ENCODE peak calls at places on chromosome 11, in ten cellular contexts. One of them, this sample, is unnamed.

GRCh38 chr11:898540-899190 is 11.9 kb downstream of the CHID1 start:
- DNase-seq in osteocyte: no peak
- DNase-seq in T-cell: no peak
- DNase-seq in psoas muscle: no peak
- DNase-seq in OCI-M1: peak
- DNase-seq in WERI-Rb-1: peak
- DNase-seq in amniotic stem cell: no peak
- DNase-seq in left ventricle myocardium inferior: no peak
- DNase-seq in smooth muscle cell of the brain vasculature: no peak
- DNase-seq in GM18507: no peak
- DNase-seq in this sample: no peak

GRCh38 chr11:130636672-130637463 is 188.4 kb downstream of the ADAMTS15 start:
- DNase-seq in WERI-Rb-1: no peak
- DNase-seq in amniotic stem cell: peak
- DNase-seq in psoas muscle: no peak
- DNase-seq in OCI-M1: no peak
- DNase-seq in smooth muscle cell of the brain vasculature: no peak
- DNase-seq in osteocyte: no peak
- DNase-seq in GM18507: no peak
- DNase-seq in left ventricle myocardium inferior: no peak
- DNase-seq in T-cell: no peak
- DNase-seq in this sample: no peak

GRCh38 chr11:705646-706438 is at the start of gene EPS8L2:
- DNase-seq in osteocyte: no peak
- DNase-seq in GM18507: no peak
- DNase-seq in psoas muscle: peak
- DNase-seq in T-cell: no peak
- DNase-seq in amniotic stem cell: no peak
- DNase-seq in OCI-M1: no peak
- DNase-seq in smooth muscle cell of the brain vasculature: no peak
- DNase-seq in WERI-Rb-1: no peak
- DNase-seq in left ventricle myocardium inferior: no peak
- DNase-seq in this sample: no peak

GRCh38 chr11:128420277-128420676 is 167.1 kb downstream of the ETS1 start:
- DNase-seq in osteocyte: no peak
- DNase-seq in amniotic stem cell: no peak
- DNase-seq in GM18507: no peak
- DNase-seq in smooth muscle cell of the brain vasculature: no peak
- DNase-seq in OCI-M1: no peak
- DNase-seq in left ventricle myocardium inferior: no peak
- DNase-seq in T-cell: no peak
- DNase-seq in psoas muscle: no peak
- DNase-seq in WERI-Rb-1: no peak
- DNase-seq in this sample: no peak

GRCh38 chr11:16111690-16112089 is 244.7 kb downstream of the SOX6 start:
- DNase-seq in GM18507: no peak
- DNase-seq in psoas muscle: no peak
- DNase-seq in T-cell: no peak
- DNase-seq in OCI-M1: no peak
- DNase-seq in smooth muscle cell of the brain vasculature: no peak
- DNase-seq in WERI-Rb-1: no peak
- DNase-seq in left ventricle myocardium inferior: no peak
- DNase-seq in amniotic stem cell: no peak
- DNase-seq in osteocyte: no peak
- DNase-seq in this sample: peak

GRCh38 chr11:118238397-118238796 is 13.6 kb upstream of the JAML start:
- DNase-seq in GM18507: no peak
- DNase-seq in osteocyte: no peak
- DNase-seq in OCI-M1: peak
- DNase-seq in left ventricle myocardium inferior: no peak
- DNase-seq in T-cell: no peak
- DNase-seq in psoas muscle: no peak
- DNase-seq in amniotic stem cell: no peak
- DNase-seq in WERI-Rb-1: no peak
- DNase-seq in smooth muscle cell of the brain vasculature: no peak
- DNase-seq in this sample: no peak

GRCh38 chr11:2207773-2208621 is 36.4 kb upstream of the TH start:
- DNase-seq in psoas muscle: no peak
- DNase-seq in OCI-M1: no peak
- DNase-seq in WERI-Rb-1: peak
- DNase-seq in left ventricle myocardium inferior: peak
- DNase-seq in T-cell: no peak
- DNase-seq in osteocyte: peak
- DNase-seq in amniotic stem cell: no peak
- DNase-seq in smooth muscle cell of the brain vasculature: no peak
- DNase-seq in GM18507: no peak
- DNase-seq in this sample: no peak

GRCh38 chr11:61701298-61701993 is 21.3 kb downstream of the DAGLA start:
- DNase-seq in left ventricle myocardium inferior: no peak
- DNase-seq in smooth muscle cell of the brain vasculature: no peak
- DNase-seq in WERI-Rb-1: peak
- DNase-seq in psoas muscle: no peak
- DNase-seq in amniotic stem cell: no peak
- DNase-seq in GM18507: no peak
- DNase-seq in T-cell: no peak
- DNase-seq in osteocyte: no peak
- DNase-seq in OCI-M1: peak
- DNase-seq in this sample: peak

GRCh38 chr11:5042091-5042490 is 4.2 kb upstream of the OR52J3 start:
- DNase-seq in psoas muscle: no peak
- DNase-seq in OCI-M1: no peak
- DNase-seq in GM18507: no peak
- DNase-seq in smooth muscle cell of the brain vasculature: no peak
- DNase-seq in amniotic stem cell: no peak
- DNase-seq in T-cell: no peak
- DNase-seq in WERI-Rb-1: no peak
- DNase-seq in osteocyte: no peak
- DNase-seq in left ventricle myocardium inferior: no peak
- DNase-seq in this sample: no peak

GRCh38 chr11:19689281-19689975 is 23.2 kb upstream of the NAV2 start:
- DNase-seq in psoas muscle: no peak
- DNase-seq in OCI-M1: no peak
- DNase-seq in WERI-Rb-1: no peak
- DNase-seq in T-cell: no peak
- DNase-seq in osteocyte: no peak
- DNase-seq in smooth muscle cell of the brain vasculature: no peak
- DNase-seq in GM18507: no peak
- DNase-seq in amniotic stem cell: no peak
- DNase-seq in left ventricle myocardium inferior: no peak
- DNase-seq in this sample: no peak